ENCODE peak calls at places on chromosome 11, in eight cellular contexts. One of them, this sample, is unnamed.

GRCh38 chr11:109911488-109911887 is 181.7 kb upstream of the ZC3H12C start:
- DNase-seq in fibroblast of lung: no peak
- DNase-seq in GM12865: peak; percentile 8
- DNase-seq in kidney epithelial cell: no peak
- DNase-seq in right lobe of liver: no peak
- DNase-seq in stomach: no peak
- DNase-seq in PC-3: peak; percentile 43
- DNase-seq in BJ: no peak
- DNase-seq in this sample: no peak

GRCh38 chr11:88704505-88704904 is 361.3 kb downstream of the GRM5 start:
- DNase-seq in fibroblast of lung: no peak
- DNase-seq in GM12865: no peak
- DNase-seq in kidney epithelial cell: peak; percentile 1
- DNase-seq in right lobe of liver: no peak
- DNase-seq in stomach: no peak
- DNase-seq in PC-3: peak; percentile 31
- DNase-seq in BJ: no peak
- DNase-seq in this sample: no peak

GRCh38 chr11:65454696-65455456 is 32.3 kb downstream of the NEAT1 start:
- DNase-seq in fibroblast of lung: peak; percentile 85
- DNase-seq in GM12865: peak; percentile 96
- DNase-seq in kidney epithelial cell: no peak
- DNase-seq in right lobe of liver: peak; percentile 88
- DNase-seq in stomach: peak; percentile 92
- DNase-seq in PC-3: peak; percentile 93
- DNase-seq in BJ: peak; percentile 56
- DNase-seq in this sample: no peak

GRCh38 chr11:123519055-123519796 is 89.2 kb downstream of the GRAMD1B start:
- DNase-seq in fibroblast of lung: no peak
- DNase-seq in GM12865: no peak
- DNase-seq in kidney epithelial cell: no peak
- DNase-seq in right lobe of liver: no peak
- DNase-seq in stomach: no peak
- DNase-seq in PC-3: peak; percentile 81
- DNase-seq in BJ: no peak
- DNase-seq in this sample: no peak

GRCh38 chr11:12224537-12224893 is 114.1 kb downstream of the MICAL2 start:
- DNase-seq in fibroblast of lung: peak; percentile 97
- DNase-seq in GM12865: peak; percentile 91
- DNase-seq in kidney epithelial cell: no peak
- DNase-seq in right lobe of liver: peak; percentile 60
- DNase-seq in stomach: peak; percentile 90
- DNase-seq in PC-3: peak; percentile 87
- DNase-seq in BJ: no peak
- DNase-seq in this sample: no peak

GRCh38 chr11:133964946-133965632 is 8.3 kb upstream of the IGSF9B start:
- DNase-seq in fibroblast of lung: no peak
- DNase-seq in GM12865: no peak
- DNase-seq in kidney epithelial cell: no peak
- DNase-seq in right lobe of liver: no peak
- DNase-seq in stomach: no peak
- DNase-seq in PC-3: peak; percentile 56
- DNase-seq in BJ: no peak
- DNase-seq in this sample: no peak

GRCh38 chr11:47863189-47863892 is 15.2 kb upstream of the NUP160 start:
- DNase-seq in fibroblast of lung: peak; percentile 85
- DNase-seq in GM12865: peak; percentile 60
- DNase-seq in kidney epithelial cell: no peak
- DNase-seq in right lobe of liver: no peak
- DNase-seq in stomach: no peak
- DNase-seq in PC-3: no peak
- DNase-seq in BJ: peak; percentile 92
- DNase-seq in this sample: no peak

GRCh38 chr11:120431633-120432032 is 79.9 kb upstream of the GRIK4 start:
- DNase-seq in fibroblast of lung: peak; percentile 69
- DNase-seq in GM12865: peak; percentile 7
- DNase-seq in kidney epithelial cell: peak; percentile 39
- DNase-seq in right lobe of liver: no peak
- DNase-seq in stomach: no peak
- DNase-seq in PC-3: peak; percentile 48
- DNase-seq in BJ: no peak
- DNase-seq in this sample: no peak

GRCh38 chr11:18599739-18600230 is at the start of gene MISFA:
- DNase-seq in fibroblast of lung: no peak
- DNase-seq in GM12865: no peak
- DNase-seq in kidney epithelial cell: no peak
- DNase-seq in right lobe of liver: no peak
- DNase-seq in stomach: no peak
- DNase-seq in PC-3: no peak
- DNase-seq in BJ: no peak
- DNase-seq in this sample: no peak

GRCh38 chr11:8913961-8914660 is 3.1 kb downstream of the AKIP1 start:
- DNase-seq in fibroblast of lung: peak; percentile 43
- DNase-seq in GM12865: peak; percentile 58
- DNase-seq in kidney epithelial cell: no peak
- DNase-seq in right lobe of liver: no peak
- DNase-seq in stomach: no peak
- DNase-seq in PC-3: peak; percentile 41
- DNase-seq in BJ: no peak
- DNase-seq in this sample: no peak

GRCh38 chr11:74112877-74113276 is 57.9 kb downstream of the C2CD3 start:
- DNase-seq in fibroblast of lung: no peak
- DNase-seq in GM12865: no peak
- DNase-seq in kidney epithelial cell: no peak
- DNase-seq in right lobe of liver: no peak
- DNase-seq in stomach: no peak
- DNase-seq in PC-3: no peak
- DNase-seq in BJ: no peak
- DNase-seq in this sample: no peak

GRCh38 chr11:125874556-125875124 is 12.8 kb upstream of the HYLS1 start:
- DNase-seq in fibroblast of lung: peak; percentile 80
- DNase-seq in GM12865: peak; percentile 69
- DNase-seq in kidney epithelial cell: no peak
- DNase-seq in right lobe of liver: peak; percentile 59
- DNase-seq in stomach: peak; percentile 48
- DNase-seq in PC-3: peak; percentile 90
- DNase-seq in BJ: no peak
- DNase-seq in this sample: peak; percentile 38

GRCh38 chr11:95230054-95231034 is 658 bp downstream of the SESN3 start:
- DNase-seq in fibroblast of lung: peak; percentile 15
- DNase-seq in GM12865: no peak
- DNase-seq in kidney epithelial cell: no peak
- DNase-seq in right lobe of liver: no peak
- DNase-seq in stomach: no peak
- DNase-seq in PC-3: no peak
- DNase-seq in BJ: no peak
- DNase-seq in this sample: no peak

GRCh38 chr11:45517171-45517770 is 148.2 kb downstream of the CHST1 start:
- DNase-seq in fibroblast of lung: no peak
- DNase-seq in GM12865: no peak
- DNase-seq in kidney epithelial cell: no peak
- DNase-seq in right lobe of liver: no peak
- DNase-seq in stomach: no peak
- DNase-seq in PC-3: no peak
- DNase-seq in BJ: no peak
- DNase-seq in this sample: no peak

GRCh38 chr11:128424271-128424709 is 163.1 kb downstream of the ETS1 start:
- DNase-seq in fibroblast of lung: peak; percentile 43
- DNase-seq in GM12865: no peak
- DNase-seq in kidney epithelial cell: no peak
- DNase-seq in right lobe of liver: no peak
- DNase-seq in stomach: no peak
- DNase-seq in PC-3: no peak
- DNase-seq in BJ: no peak
- DNase-seq in this sample: no peak

GRCh38 chr11:117901601-117902000 is 25.1 kb upstream of the FXYD6 start:
- DNase-seq in fibroblast of lung: no peak
- DNase-seq in GM12865: no peak
- DNase-seq in kidney epithelial cell: no peak
- DNase-seq in right lobe of liver: peak; percentile 28
- DNase-seq in stomach: no peak
- DNase-seq in PC-3: no peak
- DNase-seq in BJ: no peak
- DNase-seq in this sample: no peak

GRCh38 chr11:29773656-29774264 is 243.1 kb downstream of the KCNA4 start:
- DNase-seq in fibroblast of lung: no peak
- DNase-seq in GM12865: no peak
- DNase-seq in kidney epithelial cell: peak; percentile 2
- DNase-seq in right lobe of liver: no peak
- DNase-seq in stomach: no peak
- DNase-seq in PC-3: no peak
- DNase-seq in BJ: no peak
- DNase-seq in this sample: no peak

GRCh38 chr11:11948242-11948947 is 60.0 kb downstream of the DKK3 start:
- DNase-seq in fibroblast of lung: no peak
- DNase-seq in GM12865: no peak
- DNase-seq in kidney epithelial cell: no peak
- DNase-seq in right lobe of liver: peak; percentile 76
- DNase-seq in stomach: no peak
- DNase-seq in PC-3: peak; percentile 45
- DNase-seq in BJ: no peak
- DNase-seq in this sample: no peak

DNA sequence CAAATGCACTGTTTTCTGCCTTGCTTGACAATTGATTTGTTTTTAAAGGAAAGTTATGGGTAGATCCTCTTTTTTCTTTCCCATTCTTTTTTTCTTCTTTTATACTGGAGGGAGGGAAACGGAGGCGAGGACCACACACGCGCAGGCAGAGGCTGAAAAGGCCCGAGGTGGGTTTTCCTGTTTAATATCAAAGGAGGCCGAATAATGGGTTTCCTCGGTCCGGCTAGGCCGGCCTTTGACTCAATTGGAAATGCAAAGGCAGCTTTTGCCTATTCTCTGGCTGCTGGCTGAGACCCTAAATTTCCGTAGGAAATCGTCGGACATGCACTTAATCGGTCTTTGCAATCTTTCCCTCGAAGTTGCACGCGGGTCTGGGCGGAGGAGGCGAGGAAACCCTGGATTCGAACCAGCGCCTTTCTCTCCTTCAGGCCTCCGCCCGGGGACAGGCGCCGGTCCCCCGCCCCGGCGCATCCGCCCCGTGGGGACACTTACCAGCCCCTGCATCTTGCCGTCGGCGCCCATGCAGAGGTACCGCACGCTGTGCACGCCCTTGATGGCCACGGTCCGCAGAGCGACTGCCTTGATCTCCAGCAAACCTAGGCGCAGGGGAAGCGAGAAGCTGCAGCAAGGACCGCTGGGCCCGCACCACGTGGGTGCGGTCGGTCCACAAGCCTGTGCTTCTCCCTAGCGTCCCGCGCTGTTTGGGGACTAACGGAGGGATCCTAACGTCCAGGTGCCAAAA is 882 bp downstream of the FGF19 start:
- DNase-seq in fibroblast of lung: no peak
- DNase-seq in GM12865: no peak
- DNase-seq in kidney epithelial cell: no peak
- DNase-seq in right lobe of liver: no peak
- DNase-seq in stomach: no peak
- DNase-seq in PC-3: no peak
- DNase-seq in BJ: no peak
- DNase-seq in this sample: no peak
- H3K4me3 ChIP-seq in fibroblast of lung: no peak overlapping the region
- H3K4me3 ChIP-seq in GM12865: no peak overlapping the region
- H3K4me3 ChIP-seq in kidney epithelial cell: no peak overlapping the region
- H3K4me3 ChIP-seq in right lobe of liver: no peak overlapping the region
- H3K4me3 ChIP-seq in stomach: no peak overlapping the region
- H3K4me3 ChIP-seq in PC-3: no peak overlapping the region
- H3K4me3 ChIP-seq in BJ: no peak overlapping the region
- H3K4me3 ChIP-seq in this sample: no peak overlapping the region

GRCh38 chr11:14012836-14013235 is 50.3 kb downstream of the SPON1 start:
- DNase-seq in fibroblast of lung: peak; percentile 45
- DNase-seq in GM12865: no peak
- DNase-seq in kidney epithelial cell: no peak
- DNase-seq in right lobe of liver: no peak
- DNase-seq in stomach: no peak
- DNase-seq in PC-3: no peak
- DNase-seq in BJ: no peak
- DNase-seq in this sample: no peak

GRCh38 chr11:14001597-14001996 is 39.1 kb downstream of the SPON1 start:
- DNase-seq in fibroblast of lung: no peak
- DNase-seq in GM12865: no peak
- DNase-seq in kidney epithelial cell: no peak
- DNase-seq in right lobe of liver: no peak
- DNase-seq in stomach: no peak
- DNase-seq in PC-3: no peak
- DNase-seq in BJ: no peak
- DNase-seq in this sample: no peak

GRCh38 chr11:14007566-14007965 is 45.0 kb downstream of the SPON1 start:
- DNase-seq in fibroblast of lung: no peak
- DNase-seq in GM12865: no peak
- DNase-seq in kidney epithelial cell: no peak
- DNase-seq in right lobe of liver: no peak
- DNase-seq in stomach: no peak
- DNase-seq in PC-3: no peak
- DNase-seq in BJ: no peak
- DNase-seq in this sample: no peak
- TF ChIP-seq CTCF in fibroblast of lung: no peak
- TF ChIP-seq CTCF in GM12865: no peak
- TF ChIP-seq CTCF in kidney epithelial cell: no peak
- TF ChIP-seq CTCF in right lobe of liver: no peak
- TF ChIP-seq CTCF in stomach: no peak
- TF ChIP-seq CTCF in PC-3: no peak
- TF ChIP-seq CTCF in BJ: no peak
- TF ChIP-seq CTCF in this sample: no peak

GRCh38 chr11:20277014-20277413 is 86.5 kb upstream of the HTATIP2 start:
- DNase-seq in fibroblast of lung: no peak
- DNase-seq in GM12865: no peak
- DNase-seq in kidney epithelial cell: no peak
- DNase-seq in right lobe of liver: no peak
- DNase-seq in stomach: no peak
- DNase-seq in PC-3: no peak
- DNase-seq in BJ: no peak
- DNase-seq in this sample: no peak
- H3K4me3 ChIP-seq in fibroblast of lung: no peak overlapping the region
- H3K4me3 ChIP-seq in GM12865: no peak overlapping the region
- H3K4me3 ChIP-seq in kidney epithelial cell: no peak overlapping the region
- H3K4me3 ChIP-seq in right lobe of liver: no peak overlapping the region
- H3K4me3 ChIP-seq in stomach: no peak overlapping the region
- H3K4me3 ChIP-seq in PC-3: no peak overlapping the region
- H3K4me3 ChIP-seq in BJ: no peak overlapping the region
- H3K4me3 ChIP-seq in this sample: no peak overlapping the region

GRCh38 chr11:111851636-111852035 is 19.7 kb downstream of the ALG9 start:
- DNase-seq in fibroblast of lung: peak; percentile 51
- DNase-seq in GM12865: no peak
- DNase-seq in kidney epithelial cell: no peak
- DNase-seq in right lobe of liver: no peak
- DNase-seq in stomach: no peak
- DNase-seq in PC-3: peak; percentile 48
- DNase-seq in BJ: no peak
- DNase-seq in this sample: no peak
- TF ChIP-seq CTCF in fibroblast of lung: peak; percentile 70
- TF ChIP-seq CTCF in GM12865: no peak
- TF ChIP-seq CTCF in kidney epithelial cell: peak; percentile 42
- TF ChIP-seq CTCF in right lobe of liver: peak; percentile 23
- TF ChIP-seq CTCF in stomach: no peak
- TF ChIP-seq CTCF in PC-3: peak; percentile 82
- TF ChIP-seq CTCF in BJ: peak; percentile 64
- TF ChIP-seq CTCF in this sample: peak; percentile 66